ENCODE peak calls at places on chromosomes 2 and 18, in five cellular contexts. A is ureter, B is WTC11, L is NCI-H82, H is T-helper 17 cell. Z is an unnamed sample.
A peak's percentile ranks its signal among the peaks of the same experiment; 100 is the strongest.

GRCh38 chr2:78682781-78683180 is 342.7 kb upstream of the REG3G start:
- DNase-seq in A (no peak), B (no peak), L (no peak), H (no peak), Z (no peak)

GRCh38 chr2:229474125-229474524 is 203.0 kb upstream of the PID1 start:
- DNase-seq in A (no peak), B (no peak), L (no peak), H (no peak), Z (no peak)

GRCh38 chr2:182767578-182767977 is 51.5 kb downstream of the DNAJC10 start:
- DNase-seq in A (no peak), B (no peak), L (peak; percentile 62), H (no peak), Z (no peak)

GRCh38 chr2:1730047-1730937 is 14.0 kb downstream of the PXDN start:
- DNase-seq in A (no peak), B (peak; percentile 38), L (no peak), H (no peak), Z (peak; percentile 48)

GRCh38 chr2:240948905-240949790 is 43.0 kb downstream of the CROCC2 start:
- DNase-seq in A (no peak), B (no peak), L (no peak), H (no peak), Z (no peak)

GRCh38 chr2:163630836-163631235 is 105.0 kb downstream of the FIGN start:
- DNase-seq in A (no peak), B (no peak), L (no peak), H (no peak), Z (no peak)

GRCh38 chr2:118058979-118059378 is 29.3 kb upstream of the INSIG2 start:
- DNase-seq in A (no peak), B (no peak), L (no peak), H (no peak), Z (no peak)

GRCh38 chr18:13511961-13512572 is 214.3 kb downstream of the FAM210A start:
- DNase-seq in A (no peak), B (no peak), L (no peak), H (no peak), Z (no peak)

GRCh38 chr18:76443519-76444435 is 51.3 kb downstream of the ZNF516 start:
- DNase-seq in A (no peak), B (no peak), L (peak; percentile 43), H (no peak), Z (no peak)

GRCh38 chr2:239275037-239275685 is 125.7 kb downstream of the HDAC4 start:
- DNase-seq in A (peak; percentile 83), B (no peak), L (no peak), H (peak; percentile 74), Z (peak; percentile 84)

GRCh38 chr2:138023298-138023697 is 59.0 kb downstream of the HNMT start:
- DNase-seq in A (no peak), B (no peak), L (peak; percentile 78), H (no peak), Z (no peak)

GRCh38 chr2:201411421-201411820 is 39.8 kb downstream of the TRAK2 start:
- DNase-seq in A (no peak), B (no peak), L (no peak), H (no peak), Z (no peak)

GRCh38 chr2:26892916-26893524 is 45.1 kb downstream of the DPYSL5 start:
- DNase-seq in A (no peak), B (no peak), L (peak; percentile 50), H (no peak), Z (no peak)

GRCh38 chr2:41598161-41598894 is 449.5 kb upstream of the PKDCC start:
- DNase-seq in A (no peak), B (no peak), L (no peak), H (no peak), Z (no peak)

GRCh38 chr18:75173125-75173432 is 35.9 kb downstream of the PTGR3 start:
- DNase-seq in A (no peak), B (no peak), L (peak; percentile 1), H (no peak), Z (no peak)

GRCh38 chr18:22564036-22564435 is 146.3 kb upstream of the CTAGE1 start:
- DNase-seq in A (no peak), B (no peak), L (no peak), H (no peak), Z (peak; percentile 62)

GRCh38 chr18:8501044-8501443 is 108.2 kb upstream of the RAB12 start:
- DNase-seq in A (no peak), B (no peak), L (no peak), H (no peak), Z (no peak)

Z was measured in RCC 7860.